ENCODE peak calls at places on chromosomes 1 and 21, in eight cellular contexts. H, K, I, N, O, P, G and T are unnamed samples.

GRCh38 chr1:83976920-83977319 is 22.0 kb downstream of the TTLL7 start:
- DNase-seq in P (no peak), O (no peak), H (no peak), I (no peak), N (no peak), K (no peak), G (no peak), T (no peak)

GRCh38 chr1:236760480-236760879 is 34.6 kb upstream of the MTR start:
- DNase-seq in K (no peak), I (no peak), H (no peak), N (no peak), P (no peak), G (no peak), O (no peak), T (no peak)

GRCh38 chr21:44982558-44983244 is 42.9 kb downstream of the SLX9 start:
- DNase-seq in I (peak; percentile 88), H (no peak), G (no peak), P (peak; percentile 88), O (no peak), N (peak; percentile 73), K (peak; percentile 92), T (no peak)

GRCh38 chr1:2229032-2229920 is 1.2 kb downstream of the SKI start:
- DNase-seq in I (peak; percentile 93), K (peak; percentile 83), G (peak; percentile 83), P (peak; percentile 82), H (peak; percentile 78), O (peak; percentile 77), N (peak; percentile 74), T (no peak)

GRCh38 chr1:116725798-116726197 is 28.4 kb upstream of the CD2 start:
- DNase-seq in O (no peak), I (no peak), G (no peak), H (no peak), N (no peak), P (no peak), K (peak; percentile 27), T (no peak)

GRCh38 chr21:18153063-18153462 is 91.6 kb upstream of the CHODL start:
- DNase-seq in I (no peak), P (peak; percentile 22), N (no peak), K (peak; percentile 21), O (no peak), H (no peak), G (peak; percentile 5), T (no peak)

GRCh38 chr1:97332716-97333115 is 588.1 kb downstream of the DPYD start:
- DNase-seq in O (no peak), I (no peak), P (peak; percentile 63), K (peak; percentile 53), H (no peak), N (no peak), G (no peak), T (no peak)

GRCh38 chr1:54110991-54111390 is 41.8 kb downstream of the CDCP2 start:
- DNase-seq in O (no peak), K (no peak), G (no peak), N (no peak), H (no peak), P (no peak), I (peak; percentile 80), T (no peak)

GRCh38 chr1:66607458-66607857 is 73.5 kb downstream of the SGIP1 start:
- DNase-seq in I (no peak), K (no peak), H (peak; percentile 28), N (no peak), O (no peak), G (peak; percentile 12), P (no peak), T (no peak)

GRCh38 chr1:204456826-204457361 is 37.7 kb downstream of the PIK3C2B start:
- DNase-seq in N (no peak), K (no peak), P (no peak), H (peak; percentile 57), G (peak; percentile 80), O (no peak), I (no peak), T (no peak)

GRCh38 chr1:8903908-8904650 is 25.6 kb upstream of the ENO1 start:
- DNase-seq in K (peak; percentile 96), H (no peak), P (peak; percentile 96), N (peak; percentile 30), G (peak; percentile 79), O (peak; percentile 50), I (peak; percentile 91), T (peak; percentile 27)

GRCh38 chr1:63987014-63987630 is 213.3 kb downstream of the ROR1 start:
- DNase-seq in H (no peak), O (no peak), G (no peak), P (peak; percentile 54), K (peak; percentile 46), I (no peak), N (no peak), T (no peak)

GRCh38 chr1:182249201-182249676 is 142.4 kb downstream of the GLUL start:
- DNase-seq in N (peak; percentile 72), H (no peak), K (no peak), G (no peak), P (no peak), O (no peak), I (peak; percentile 84), T (no peak)

GRCh38 chr1:31750858-31751638 is 13.1 kb downstream of the ADGRB2 start:
- DNase-seq in N (no peak), P (peak; percentile 53), H (no peak), O (no peak), K (peak; percentile 73), G (no peak), I (no peak), T (no peak)

GRCh38 chr1:155057788-155058211 is 5.7 kb upstream of the EFNA4 start:
- DNase-seq in P (no peak), H (no peak), G (no peak), O (no peak), I (no peak), K (no peak), N (no peak), T (no peak)
- TF ChIP-seq CTCF in P (no peak), H (no peak), G (peak; percentile 14), O (no peak), I (no peak), K (no peak), N (no peak), T (no peak)

GRCh38 chr1:206470692-206471414 is 577 bp downstream of the IKBKE start:
- DNase-seq in P (peak; percentile 84), N (peak; percentile 38), G (no peak), K (peak; percentile 79), H (peak; percentile 38), I (no peak), O (no peak), T (no peak)

GRCh38 chr1:206472454-206472853 is 2.2 kb downstream of the IKBKE start:
- DNase-seq in K (peak; percentile 94), O (no peak), P (peak; percentile 91), I (no peak), G (peak; percentile 52), H (peak; percentile 42), N (no peak), T (no peak)

GRCh38 chr1:206471415-206471801 is 1.1 kb downstream of the IKBKE start:
- DNase-seq in K (no peak), I (no peak), G (no peak), N (no peak), O (no peak), H (no peak), P (no peak), T (no peak)

GRCh38 chr1:206471993-206472392 is 1.7 kb downstream of the IKBKE start:
- DNase-seq in O (no peak), I (no peak), G (no peak), N (no peak), K (no peak), P (no peak), H (no peak), T (no peak)

DNA sequence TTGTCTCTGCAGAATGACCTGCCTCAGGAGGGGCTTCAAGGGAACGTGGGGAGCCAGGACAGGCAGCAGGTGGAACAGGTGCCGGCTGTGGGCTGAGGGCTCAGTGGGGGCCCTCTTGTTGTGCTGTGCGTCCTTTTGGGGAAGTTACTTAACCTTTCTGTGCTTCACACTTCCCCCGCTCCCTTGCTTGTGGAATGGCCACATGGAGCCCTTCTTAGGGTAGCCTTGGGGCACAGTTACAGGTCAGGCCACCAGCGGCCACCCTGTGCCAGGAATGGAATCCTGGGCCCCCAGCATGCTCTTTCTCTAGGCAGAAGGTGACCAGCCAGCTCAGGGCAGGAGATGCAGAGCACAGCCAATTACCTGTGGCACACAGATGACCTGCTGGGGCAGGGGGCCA is 2.6 kb downstream of the IKBKE start:
- DNase-seq in H (no peak), I (no peak), N (no peak), O (no peak), K (no peak), G (no peak), P (no peak), T (no peak)
- H3K4me3 ChIP-seq in H (no peak overlapping the region), I (no peak overlapping the region), N (no peak overlapping the region), O (no peak overlapping the region), K (no peak overlapping the region), G (no peak overlapping the region), P (peak overlapping the region; percentile 36), T (no peak overlapping the region)

GRCh38 chr1:237873487-237873927 is 17.2 kb downstream of the ZP4 start:
- DNase-seq in O (no peak), N (no peak), P (peak; percentile 12), K (peak; percentile 28), I (no peak), G (peak; percentile 77), H (no peak), T (no peak)
- TF ChIP-seq CTCF in O (no peak), N (no peak), P (no peak), K (no peak), I (no peak), G (no peak), H (no peak), T (no peak)

GRCh38 chr1:115137191-115137590 is 47.9 kb upstream of the TSPAN2 start:
- DNase-seq in H (no peak), P (no peak), G (no peak), O (no peak), N (no peak), K (no peak), I (no peak), T (no peak)

GRCh38 chr1:115139381-115139780 is 50.1 kb upstream of the TSPAN2 start:
- DNase-seq in G (no peak), I (no peak), N (no peak), O (no peak), P (no peak), K (no peak), H (no peak), T (no peak)

GRCh38 chr1:115138271-115138670 is 49.0 kb upstream of the TSPAN2 start:
- DNase-seq in G (no peak), I (no peak), H (no peak), N (no peak), K (no peak), O (no peak), P (no peak), T (no peak)

GRCh38 chr1:115140442-115141144 is 51.3 kb upstream of the TSPAN2 start:
- DNase-seq in I (no peak), G (no peak), N (no peak), O (no peak), K (no peak), H (no peak), P (no peak), T (no peak)

GRCh38 chr1:115138973-115139372 is 49.7 kb upstream of the TSPAN2 start:
- DNase-seq in I (peak; percentile 96), P (peak; percentile 97), H (peak; percentile 92), O (peak; percentile 87), K (peak; percentile 97), N (peak; percentile 88), G (peak; percentile 94), T (peak; percentile 88)
- H3K4me3 ChIP-seq in I (no peak overlapping the region), P (no peak overlapping the region), H (no peak overlapping the region), O (no peak overlapping the region), K (no peak overlapping the region), N (no peak overlapping the region), G (no peak overlapping the region), T (no peak overlapping the region)